ENCODE peak calls at places on chromosomes 13 and 19, in six cellular contexts. One of them, this sample, is unnamed.

GRCh38 chr13:30618186-30618937 is 642 bp downstream of the USPL1 start:
- DNase-seq in NB4: peak
- DNase-seq in lower leg skin: no peak
- DNase-seq in esophagus squamous epithelium: no peak
- DNase-seq in sigmoid colon: peak
- DNase-seq in GM12891: no peak
- DNase-seq in this sample: peak

GRCh38 chr13:39452412-39452811 is 150.6 kb downstream of the LHFPL6 start:
- DNase-seq in NB4: no peak
- DNase-seq in lower leg skin: no peak
- DNase-seq in esophagus squamous epithelium: no peak
- DNase-seq in sigmoid colon: no peak
- DNase-seq in GM12891: no peak
- DNase-seq in this sample: no peak

GRCh38 chr13:21061077-21061945 is at the start of gene LATS2:
- DNase-seq in NB4: peak
- DNase-seq in lower leg skin: peak
- DNase-seq in esophagus squamous epithelium: peak
- DNase-seq in sigmoid colon: peak
- DNase-seq in GM12891: peak
- DNase-seq in this sample: peak

GRCh38 chr13:96539791-96540190 is 449.9 kb downstream of the HS6ST3 start:
- DNase-seq in NB4: no peak
- DNase-seq in lower leg skin: no peak
- DNase-seq in esophagus squamous epithelium: no peak
- DNase-seq in sigmoid colon: no peak
- DNase-seq in GM12891: no peak
- DNase-seq in this sample: no peak

GRCh38 chr19:373391-374182 is 29.0 kb upstream of the MIER2 start:
- DNase-seq in NB4: no peak
- DNase-seq in lower leg skin: no peak
- DNase-seq in esophagus squamous epithelium: no peak
- DNase-seq in sigmoid colon: peak
- DNase-seq in GM12891: no peak
- DNase-seq in this sample: no peak

GRCh38 chr13:60009300-60010248 is 154.2 kb downstream of the DIAPH3 start:
- DNase-seq in NB4: no peak
- DNase-seq in lower leg skin: peak
- DNase-seq in esophagus squamous epithelium: no peak
- DNase-seq in sigmoid colon: no peak
- DNase-seq in GM12891: no peak
- DNase-seq in this sample: peak

GRCh38 chr19:19033176-19033425 is 216 bp downstream of the SUGP2 start:
- DNase-seq in NB4: no peak
- DNase-seq in lower leg skin: no peak
- DNase-seq in esophagus squamous epithelium: no peak
- DNase-seq in sigmoid colon: no peak
- DNase-seq in GM12891: no peak
- DNase-seq in this sample: no peak

GRCh38 chr13:114090476-114090875 is 41.9 kb downstream of the RASA3 start:
- DNase-seq in NB4: no peak
- DNase-seq in lower leg skin: no peak
- DNase-seq in esophagus squamous epithelium: no peak
- DNase-seq in sigmoid colon: peak
- DNase-seq in GM12891: no peak
- DNase-seq in this sample: no peak

GRCh38 chr13:111123221-111123620 is 8.1 kb downstream of the ARHGEF7 start:
- DNase-seq in NB4: no peak
- DNase-seq in lower leg skin: no peak
- DNase-seq in esophagus squamous epithelium: no peak
- DNase-seq in sigmoid colon: no peak
- DNase-seq in GM12891: no peak
- DNase-seq in this sample: no peak

GRCh38 chr19:47037766-47038165 is 10.7 kb downstream of the TMEM160 start:
- DNase-seq in NB4: no peak
- DNase-seq in lower leg skin: no peak
- DNase-seq in esophagus squamous epithelium: no peak
- DNase-seq in sigmoid colon: no peak
- DNase-seq in GM12891: no peak
- DNase-seq in this sample: no peak

GRCh38 chr13:114151565-114152284 is 19.3 kb upstream of the RASA3 start:
- DNase-seq in NB4: peak
- DNase-seq in lower leg skin: no peak
- DNase-seq in esophagus squamous epithelium: no peak
- DNase-seq in sigmoid colon: no peak
- DNase-seq in GM12891: no peak
- DNase-seq in this sample: no peak

GRCh38 chr13:114067886-114068722 is 64.3 kb downstream of the RASA3 start:
- DNase-seq in NB4: peak
- DNase-seq in lower leg skin: no peak
- DNase-seq in esophagus squamous epithelium: no peak
- DNase-seq in sigmoid colon: peak
- DNase-seq in GM12891: no peak
- DNase-seq in this sample: no peak

GRCh38 chr13:45933203-45934014 is 81.9 kb upstream of the SIAH3 start:
- DNase-seq in NB4: no peak
- DNase-seq in lower leg skin: no peak
- DNase-seq in esophagus squamous epithelium: no peak
- DNase-seq in sigmoid colon: no peak
- DNase-seq in GM12891: no peak
- DNase-seq in this sample: no peak

GRCh38 chr19:6273701-6274601 is 5.8 kb downstream of the MLLT1 start:
- DNase-seq in NB4: peak
- DNase-seq in lower leg skin: peak
- DNase-seq in esophagus squamous epithelium: no peak
- DNase-seq in sigmoid colon: peak
- DNase-seq in GM12891: no peak
- DNase-seq in this sample: no peak

GRCh38 chr19:33486407-33486806 is 35.2 kb downstream of the PEPD start:
- DNase-seq in NB4: no peak
- DNase-seq in lower leg skin: no peak
- DNase-seq in esophagus squamous epithelium: no peak
- DNase-seq in sigmoid colon: peak
- DNase-seq in GM12891: no peak
- DNase-seq in this sample: no peak

GRCh38 chr13:60410299-60410698 is 13.3 kb downstream of the TDRD3 start:
- DNase-seq in NB4: no peak
- DNase-seq in lower leg skin: no peak
- DNase-seq in esophagus squamous epithelium: no peak
- DNase-seq in sigmoid colon: no peak
- DNase-seq in GM12891: no peak
- DNase-seq in this sample: no peak

GRCh38 chr19:8208119-8208709 is 956 bp upstream of the CERS4 start:
- DNase-seq in NB4: peak
- DNase-seq in lower leg skin: no peak
- DNase-seq in esophagus squamous epithelium: no peak
- DNase-seq in sigmoid colon: peak
- DNase-seq in GM12891: no peak
- DNase-seq in this sample: no peak

GRCh38 chr13:22176968-22177545 is 506.2 kb downstream of the FGF9 start:
- DNase-seq in NB4: no peak
- DNase-seq in lower leg skin: no peak
- DNase-seq in esophagus squamous epithelium: no peak
- DNase-seq in sigmoid colon: no peak
- DNase-seq in GM12891: no peak
- DNase-seq in this sample: no peak

GRCh38 chr13:71780546-71780945 is 86.5 kb downstream of the DACH1 start:
- DNase-seq in NB4: no peak
- DNase-seq in lower leg skin: no peak
- DNase-seq in esophagus squamous epithelium: no peak
- DNase-seq in sigmoid colon: no peak
- DNase-seq in GM12891: no peak
- DNase-seq in this sample: no peak

GRCh38 chr19:45424191-45425058 is 708 bp upstream of the ERCC1 start:
- DNase-seq in NB4: peak
- DNase-seq in lower leg skin: peak
- DNase-seq in esophagus squamous epithelium: no peak
- DNase-seq in sigmoid colon: peak
- DNase-seq in GM12891: no peak
- DNase-seq in this sample: peak
- TF ChIP-seq POLR2A in NB4: no peak
- TF ChIP-seq POLR2A in lower leg skin: no peak
- TF ChIP-seq POLR2A in esophagus squamous epithelium: no peak
- TF ChIP-seq POLR2A in sigmoid colon: no peak
- TF ChIP-seq POLR2A in GM12891: no peak
- TF ChIP-seq POLR2A in this sample: peak

GRCh38 chr13:98267080-98267912 is 90.2 kb upstream of the RNF113B start:
- DNase-seq in NB4: no peak
- DNase-seq in lower leg skin: no peak
- DNase-seq in esophagus squamous epithelium: no peak
- DNase-seq in sigmoid colon: no peak
- DNase-seq in GM12891: peak
- DNase-seq in this sample: no peak
- TF ChIP-seq POLR2A in NB4: no peak
- TF ChIP-seq POLR2A in lower leg skin: no peak
- TF ChIP-seq POLR2A in esophagus squamous epithelium: no peak
- TF ChIP-seq POLR2A in sigmoid colon: no peak
- TF ChIP-seq POLR2A in GM12891: no peak
- TF ChIP-seq POLR2A in this sample: no peak

DNA sequence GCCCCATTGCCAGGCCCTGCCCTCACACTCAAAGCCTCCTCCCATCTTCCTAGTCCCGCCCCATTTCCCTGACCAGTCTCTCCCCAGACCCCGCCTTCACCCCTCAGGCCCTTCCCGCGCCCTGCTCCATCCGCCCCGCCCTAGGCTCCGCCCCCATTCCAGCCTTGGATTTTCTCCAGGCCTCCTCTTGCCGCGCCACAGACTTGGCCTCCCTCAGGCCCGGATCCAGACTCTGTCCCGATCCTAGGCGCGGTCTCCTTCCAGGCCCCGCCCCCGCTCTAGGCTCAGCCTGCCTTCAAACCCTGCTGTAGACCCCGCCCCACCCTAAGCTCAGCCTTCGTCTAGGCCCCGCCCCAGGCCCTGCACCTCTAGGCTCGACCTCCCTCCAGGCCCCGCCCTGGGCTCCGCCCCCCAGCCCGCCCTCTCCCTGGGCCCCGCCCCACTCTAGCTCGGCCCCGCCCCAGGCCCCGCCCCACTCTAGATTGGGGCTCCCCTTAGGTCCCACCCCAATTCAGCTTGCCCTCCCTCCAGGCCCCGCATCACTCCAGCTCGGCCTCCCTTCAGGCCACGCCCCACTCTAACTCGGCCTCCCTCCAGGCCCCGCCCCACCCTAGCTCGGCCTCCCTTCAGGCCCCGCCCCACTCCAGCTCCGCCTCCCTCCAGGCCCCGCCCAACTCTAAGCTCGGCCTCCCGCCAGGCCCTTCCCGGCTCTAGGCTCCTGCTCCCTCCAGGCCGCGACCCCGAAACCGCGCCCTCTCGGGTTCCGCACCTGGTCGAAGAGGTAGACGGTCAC is 18.5 kb downstream of the LMTK3 start:
- DNase-seq in NB4: peak
- DNase-seq in lower leg skin: peak
- DNase-seq in esophagus squamous epithelium: peak
- DNase-seq in sigmoid colon: peak
- DNase-seq in GM12891: peak
- DNase-seq in this sample: peak
- TF ChIP-seq POLR2A in NB4: no peak
- TF ChIP-seq POLR2A in lower leg skin: no peak
- TF ChIP-seq POLR2A in esophagus squamous epithelium: no peak
- TF ChIP-seq POLR2A in sigmoid colon: peak
- TF ChIP-seq POLR2A in GM12891: no peak
- TF ChIP-seq POLR2A in this sample: no peak

GRCh38 chr19:4980087-4980486 is 11.2 kb downstream of the KDM4B start:
- DNase-seq in NB4: peak
- DNase-seq in lower leg skin: no peak
- DNase-seq in esophagus squamous epithelium: no peak
- DNase-seq in sigmoid colon: no peak
- DNase-seq in GM12891: no peak
- DNase-seq in this sample: no peak

GRCh38 chr19:4979211-4979807 is 10.4 kb downstream of the KDM4B start:
- DNase-seq in NB4: no peak
- DNase-seq in lower leg skin: no peak
- DNase-seq in esophagus squamous epithelium: no peak
- DNase-seq in sigmoid colon: no peak
- DNase-seq in GM12891: no peak
- DNase-seq in this sample: no peak

GRCh38 chr19:4974855-4975469 is 6.0 kb downstream of the KDM4B start:
- DNase-seq in NB4: no peak
- DNase-seq in lower leg skin: no peak
- DNase-seq in esophagus squamous epithelium: no peak
- DNase-seq in sigmoid colon: no peak
- DNase-seq in GM12891: no peak
- DNase-seq in this sample: no peak

GRCh38 chr19:4977299-4978174 is 8.6 kb downstream of the KDM4B start:
- DNase-seq in NB4: no peak
- DNase-seq in lower leg skin: no peak
- DNase-seq in esophagus squamous epithelium: no peak
- DNase-seq in sigmoid colon: peak
- DNase-seq in GM12891: no peak
- DNase-seq in this sample: no peak

GRCh38 chr19:4976412-4977298 is 7.7 kb downstream of the KDM4B start:
- DNase-seq in NB4: peak
- DNase-seq in lower leg skin: peak
- DNase-seq in esophagus squamous epithelium: peak
- DNase-seq in sigmoid colon: peak
- DNase-seq in GM12891: no peak
- DNase-seq in this sample: no peak
- TF ChIP-seq POLR2A in NB4: no peak
- TF ChIP-seq POLR2A in lower leg skin: no peak
- TF ChIP-seq POLR2A in esophagus squamous epithelium: no peak
- TF ChIP-seq POLR2A in sigmoid colon: no peak
- TF ChIP-seq POLR2A in GM12891: no peak
- TF ChIP-seq POLR2A in this sample: no peak

GRCh38 chr19:34573226-34573864 is 91.8 kb downstream of the WTIP start:
- DNase-seq in NB4: no peak
- DNase-seq in lower leg skin: no peak
- DNase-seq in esophagus squamous epithelium: no peak
- DNase-seq in sigmoid colon: no peak
- DNase-seq in GM12891: no peak
- DNase-seq in this sample: no peak

GRCh38 chr19:34575206-34575605 is 93.6 kb downstream of the WTIP start:
- DNase-seq in NB4: no peak
- DNase-seq in lower leg skin: no peak
- DNase-seq in esophagus squamous epithelium: no peak
- DNase-seq in sigmoid colon: no peak
- DNase-seq in GM12891: no peak
- DNase-seq in this sample: no peak

GRCh38 chr19:34577056-34577455 is 95.5 kb downstream of the WTIP start:
- DNase-seq in NB4: no peak
- DNase-seq in lower leg skin: no peak
- DNase-seq in esophagus squamous epithelium: no peak
- DNase-seq in sigmoid colon: no peak
- DNase-seq in GM12891: no peak
- DNase-seq in this sample: no peak

GRCh38 chr19:34576292-34576691 is 94.7 kb downstream of the WTIP start:
- DNase-seq in NB4: no peak
- DNase-seq in lower leg skin: no peak
- DNase-seq in esophagus squamous epithelium: no peak
- DNase-seq in sigmoid colon: no peak
- DNase-seq in GM12891: no peak
- DNase-seq in this sample: no peak

DNA sequence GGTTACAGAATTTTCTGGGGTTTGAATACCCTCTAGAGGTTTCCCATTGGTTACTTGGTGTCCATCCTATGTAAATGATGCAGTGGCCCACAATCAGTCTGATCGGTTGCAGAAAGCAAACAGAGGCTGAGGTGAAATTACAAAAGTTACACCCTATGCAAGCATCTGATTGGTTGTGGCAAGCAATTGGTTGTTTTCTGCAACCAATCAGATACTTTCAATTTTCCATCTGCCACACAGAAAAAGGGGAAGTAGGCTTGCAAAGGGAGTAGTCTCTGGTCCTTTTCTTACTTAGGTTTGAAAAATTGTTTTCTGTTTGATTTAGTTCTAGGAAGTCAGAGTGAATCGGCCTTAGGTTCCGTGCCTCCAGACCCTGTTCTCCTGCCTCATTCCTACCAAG is 93.1 kb downstream of the WTIP start:
- DNase-seq in NB4: peak
- DNase-seq in lower leg skin: no peak
- DNase-seq in esophagus squamous epithelium: no peak
- DNase-seq in sigmoid colon: no peak
- DNase-seq in GM12891: no peak
- DNase-seq in this sample: no peak
- TF ChIP-seq POLR2A in NB4: no peak
- TF ChIP-seq POLR2A in lower leg skin: no peak
- TF ChIP-seq POLR2A in esophagus squamous epithelium: no peak
- TF ChIP-seq POLR2A in sigmoid colon: no peak
- TF ChIP-seq POLR2A in GM12891: no peak
- TF ChIP-seq POLR2A in this sample: no peak

This sample was measured in erythroblast.